ENCODE peak calls at places on chromosomes 3 and 15, in four cellular contexts. N is IMR-90, V is H9, B is H1. G is an unnamed sample.

GRCh38 chr3:170383567-170383966 is 26.1 kb downstream of the SKIL start:
- DNase-seq in N (peak), V (no peak), B (no peak), G (no peak)

GRCh38 chr3:89067736-89068135 is 39.7 kb upstream of the EPHA3 start:
- DNase-seq in N (no peak), V (no peak), B (no peak), G (no peak)

GRCh38 chr3:172675371-172676193 is 35.3 kb downstream of the NCEH1 start:
- DNase-seq in N (peak), V (no peak), B (no peak), G (peak)

GRCh38 chr3:16350041-16350952 is 85.3 kb downstream of the OXNAD1 start:
- DNase-seq in N (peak), V (no peak), B (no peak), G (no peak)

GRCh38 chr15:100341662-100342560 is at the start of gene ADAMTS17:
- DNase-seq in N (peak), V (peak), B (peak), G (peak)

GRCh38 chr15:80662756-80663553 is 32.2 kb upstream of the ABHD17C start:
- DNase-seq in N (no peak), V (no peak), B (no peak), G (peak)

GRCh38 chr3:16462679-16463078 is 50.8 kb downstream of the RFTN1 start:
- DNase-seq in N (no peak), V (no peak), B (no peak), G (no peak)

GRCh38 chr15:57919754-57920153 is 145.8 kb downstream of the ALDH1A2 start:
- DNase-seq in N (no peak), V (no peak), B (no peak), G (no peak)

GRCh38 chr3:197406266-197406665 is 107.9 kb upstream of the DLG1 start:
- DNase-seq in N (no peak), V (no peak), B (no peak), G (no peak)

GRCh38 chr3:65597225-65597951 is 441.3 kb downstream of the MAGI1 start:
- DNase-seq in N (peak), V (peak), B (peak), G (peak)

GRCh38 chr3:107660316-107660976 is 137.7 kb downstream of the BBX start:
- DNase-seq in N (peak), V (no peak), B (no peak), G (no peak)

DNA sequence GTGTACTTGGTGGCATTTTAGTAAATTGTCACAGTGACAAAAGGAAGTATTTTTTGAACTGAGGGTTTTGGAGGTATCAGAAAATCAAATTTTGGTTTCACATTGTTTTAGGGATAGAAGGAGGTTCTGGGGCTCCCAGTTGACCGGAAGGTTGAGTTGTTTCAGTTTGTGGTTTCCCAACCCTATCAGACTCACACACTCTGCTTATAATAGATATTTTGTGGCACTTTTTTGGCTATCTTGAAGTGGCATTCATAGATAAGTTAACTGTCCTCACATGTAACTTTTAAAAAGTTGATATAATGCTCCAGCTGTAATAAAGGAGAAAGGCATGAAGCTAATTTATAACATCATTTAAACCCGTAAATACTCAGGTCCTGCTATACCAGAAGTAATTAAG is 12.7 kb downstream of the ARMC8 start:
- DNase-seq in N (no peak), V (no peak), B (no peak), G (no peak)
- H3K18ac ChIP-seq in N (no peak), V (no peak), B (no peak), G (no peak)

GRCh38 chr3:125146601-125147490 is 65.7 kb downstream of the SLC12A8 start:
- DNase-seq in N (no peak), V (no peak), B (no peak), G (no peak)
- H3K56ac ChIP-seq in N (no peak), V (no peak), B (no peak), G (peak)

GRCh38 chr15:35080226-35080625 is 4.9 kb downstream of the NANOGP8 start:
- DNase-seq in N (peak), V (no peak), B (no peak), G (no peak)

DNA sequence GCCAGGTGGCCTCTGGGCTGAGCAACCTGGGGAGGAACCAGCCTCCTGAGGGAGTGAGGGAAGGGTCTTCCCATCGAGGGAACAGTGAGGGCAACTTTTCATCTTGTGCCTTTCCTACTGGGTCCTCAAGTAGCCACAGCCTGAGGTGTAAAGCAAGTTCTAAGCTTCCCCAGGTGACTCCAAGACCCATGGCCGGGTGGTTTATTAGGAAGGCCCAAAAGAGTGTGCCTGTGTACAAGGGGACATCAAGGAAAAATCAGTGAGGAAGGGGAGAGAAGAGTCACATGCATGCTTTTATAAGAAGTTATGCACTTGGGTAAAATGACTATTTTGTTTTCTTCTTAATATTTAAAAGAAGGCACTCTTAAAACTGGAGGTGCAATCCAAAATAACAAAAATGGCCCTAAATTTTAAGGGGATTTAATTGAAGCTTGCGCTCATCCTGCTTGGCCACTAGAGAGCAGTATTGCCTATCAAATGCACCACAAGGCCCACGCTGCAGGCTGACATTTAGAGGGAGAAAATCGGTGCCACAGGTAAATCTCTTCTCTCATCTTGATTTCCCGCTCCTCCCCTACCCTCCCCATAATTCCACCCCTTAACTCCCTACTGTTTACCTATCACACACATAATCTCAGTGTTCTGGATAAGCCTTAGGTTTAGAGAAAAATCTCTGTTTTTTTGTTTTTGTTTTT is 6.7 kb downstream of the NANOGP8 start:
- DNase-seq in N (peak), V (peak), B (no peak), G (peak)
- H3K18ac ChIP-seq in N (no peak), V (no peak), B (peak), G (no peak)

DNA sequence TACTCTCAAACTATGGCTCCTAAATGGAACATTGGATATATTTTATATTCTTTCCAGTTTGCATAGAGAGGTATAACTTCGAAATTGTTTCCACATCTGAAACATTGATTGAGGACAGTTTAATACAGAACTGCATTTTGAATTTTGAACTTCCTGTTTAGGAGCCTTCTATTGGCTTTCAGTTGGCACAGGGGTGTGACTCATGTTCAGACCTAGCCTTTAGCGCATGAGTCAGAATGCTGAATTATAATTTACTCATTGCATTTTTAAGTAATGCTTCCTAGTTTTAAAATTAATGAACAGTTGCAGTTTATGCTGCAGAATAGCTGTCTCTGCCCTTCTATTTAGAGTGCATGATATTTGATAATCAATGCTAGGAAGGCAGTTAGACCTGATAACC is 751.7 kb downstream of the CADM2 start:
- DNase-seq in N (peak), V (no peak), B (no peak), G (no peak)
- H3K56ac ChIP-seq in N (no peak), V (no peak), B (no peak), G (no peak)

G was measured in mesendoderm.